ENCODE peak calls at places on chromosome 7, in five cellular contexts. Z, H, V, G and D are unnamed samples.

GRCh38 chr7:152762056-152762455 is 2.5 kb downstream of the ACTR3B start:
- DNase-seq in Z (no peak), H (peak), V (no peak), G (no peak), D (no peak)

GRCh38 chr7:80392229-80393169 is 119.4 kb downstream of the GNAT3 start:
- DNase-seq in Z (no peak), H (no peak), V (no peak), G (no peak), D (no peak)

GRCh38 chr7:109407756-109408155 is 838.1 kb downstream of the DNAJB9 start:
- DNase-seq in Z (no peak), H (no peak), V (no peak), G (no peak), D (no peak)

GRCh38 chr7:129464194-129464593 is 30.0 kb downstream of the STRIP2 start:
- DNase-seq in Z (no peak), H (no peak), V (no peak), G (no peak), D (no peak)

GRCh38 chr7:92963599-92963998 is 127.2 kb upstream of the CDK6 start:
- DNase-seq in Z (no peak), H (no peak), V (no peak), G (no peak), D (no peak)

GRCh38 chr7:47490501-47491265 is 91.2 kb downstream of the TNS3 start:
- DNase-seq in Z (no peak), H (no peak), V (no peak), G (no peak), D (no peak)

GRCh38 chr7:135845415-135846075 is 96.9 kb upstream of the FAM180A start:
- DNase-seq in Z (no peak), H (no peak), V (no peak), G (no peak), D (no peak)

GRCh38 chr7:149172534-149172920 is 22.8 kb upstream of the ZNF282 start:
- DNase-seq in Z (no peak), H (no peak), V (no peak), G (no peak), D (no peak)

GRCh38 chr7:41508755-41509154 is 194.1 kb downstream of the INHBA start:
- DNase-seq in Z (no peak), H (no peak), V (no peak), G (no peak), D (no peak)

GRCh38 chr7:117818241-117818640 is 55.0 kb downstream of the CTTNBP2 start:
- DNase-seq in Z (no peak), H (no peak), V (no peak), G (no peak), D (no peak)

GRCh38 chr7:150953061-150953997 is 24.8 kb downstream of the KCNH2 start:
- DNase-seq in Z (no peak), H (no peak), V (no peak), G (no peak), D (no peak)

GRCh38 chr7:140237390-140237789 is 60.6 kb upstream of the KDM7A start:
- DNase-seq in Z (no peak), H (no peak), V (no peak), G (no peak), D (no peak)

GRCh38 chr7:98802088-98802780 is 67.6 kb downstream of the TMEM130 start:
- DNase-seq in Z (no peak), H (peak), V (no peak), G (no peak), D (no peak)
- H3K27ac ChIP-seq in Z (no peak), H (no peak), V (no peak), G (no peak), D (no peak)

GRCh38 chr7:73999664-74000420 is 28.1 kb upstream of the ELN start:
- DNase-seq in Z (peak), H (peak), V (peak), G (no peak), D (no peak)
- H3K27ac ChIP-seq in Z (peak), H (peak), V (no peak), G (no peak), D (no peak)

DNA sequence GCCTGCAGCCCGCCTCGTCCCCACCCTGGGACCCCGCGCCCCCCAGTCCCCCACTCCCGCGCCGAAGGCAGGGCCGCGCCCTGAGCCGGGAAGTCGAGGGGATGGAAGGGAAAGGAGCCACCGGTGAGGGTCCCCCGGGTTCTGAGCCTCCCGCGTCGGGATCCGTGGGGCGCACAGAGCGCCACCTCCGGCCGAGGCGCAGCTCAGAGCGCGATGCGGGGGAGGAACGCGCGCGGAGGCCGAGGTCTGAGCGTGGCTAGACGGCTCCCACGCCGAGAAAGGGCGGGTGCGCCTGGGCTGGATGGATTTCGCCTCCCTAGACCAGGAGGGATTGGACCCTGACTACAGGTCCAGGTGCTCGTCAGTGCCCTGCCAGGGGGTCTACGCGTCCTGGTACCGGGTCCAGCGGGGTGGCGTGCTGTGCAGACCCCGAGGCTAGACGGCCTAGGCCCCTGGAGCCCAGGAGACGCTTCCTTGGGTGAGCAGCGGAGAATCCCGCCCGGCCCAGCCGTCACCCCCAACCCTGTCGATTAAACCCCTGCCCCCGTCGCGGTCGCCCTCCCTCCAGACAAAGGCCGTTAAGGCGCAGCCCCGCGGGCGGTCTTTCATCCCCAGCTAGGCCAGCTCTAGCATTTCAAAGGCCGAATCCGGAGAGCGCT is 986 bp upstream of the PDGFA start:
- DNase-seq in Z (no peak), H (no peak), V (no peak), G (no peak), D (no peak)
- H3K27ac ChIP-seq in Z (no peak), H (no peak), V (peak), G (peak), D (peak)

GRCh38 chr7:105718511-105718925 is 137.2 kb upstream of the EFCAB10 start:
- DNase-seq in Z (no peak), H (no peak), V (peak), G (no peak), D (no peak)

GRCh38 chr7:105721571-105722104 is 140.3 kb upstream of the EFCAB10 start:
- DNase-seq in Z (no peak), H (no peak), V (no peak), G (no peak), D (no peak)

GRCh38 chr7:105723582-105723981 is 142.3 kb upstream of the EFCAB10 start:
- DNase-seq in Z (peak), H (no peak), V (no peak), G (no peak), D (no peak)

GRCh38 chr7:105719395-105719794 is 138.1 kb upstream of the EFCAB10 start:
- DNase-seq in Z (no peak), H (no peak), V (no peak), G (no peak), D (peak)

DNA sequence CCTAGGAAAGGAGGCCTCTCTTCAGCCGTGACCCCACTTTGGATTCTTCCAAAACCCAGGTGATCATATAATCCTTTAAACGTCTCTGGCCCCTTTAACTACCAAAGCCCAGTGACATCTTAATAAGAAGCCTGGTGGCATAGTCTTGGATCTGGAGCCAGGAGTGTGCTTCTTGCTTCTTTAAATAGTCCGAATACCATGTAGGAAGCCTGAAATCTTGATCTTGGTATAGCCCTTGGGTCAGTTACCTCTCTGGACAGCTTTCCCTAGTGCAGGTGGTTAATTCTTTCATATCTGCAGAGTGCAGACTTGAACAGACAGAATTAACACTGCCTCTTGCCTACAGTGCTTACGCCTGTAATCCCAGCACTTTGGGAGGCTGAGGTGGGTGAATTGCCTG is 138.6 kb upstream of the EFCAB10 start:
- DNase-seq in Z (no peak), H (no peak), V (no peak), G (no peak), D (no peak)
- H3K27ac ChIP-seq in Z (no peak), H (no peak), V (no peak), G (no peak), D (no peak)

GRCh38 chr7:142685877-142686508 is 63.3 kb upstream of the PRSS1 start:
- DNase-seq in Z (no peak), H (no peak), V (no peak), G (no peak), D (no peak)

GRCh38 chr7:142689439-142690168 is 59.7 kb upstream of the PRSS1 start:
- DNase-seq in Z (no peak), H (no peak), V (no peak), G (no peak), D (no peak)

GRCh38 chr7:142693911-142694310 is 55.4 kb upstream of the PRSS1 start:
- DNase-seq in Z (no peak), H (no peak), V (no peak), G (no peak), D (no peak)

GRCh38 chr7:142696456-142697179 is 52.7 kb upstream of the PRSS1 start:
- DNase-seq in Z (no peak), H (no peak), V (no peak), G (no peak), D (no peak)

DNA sequence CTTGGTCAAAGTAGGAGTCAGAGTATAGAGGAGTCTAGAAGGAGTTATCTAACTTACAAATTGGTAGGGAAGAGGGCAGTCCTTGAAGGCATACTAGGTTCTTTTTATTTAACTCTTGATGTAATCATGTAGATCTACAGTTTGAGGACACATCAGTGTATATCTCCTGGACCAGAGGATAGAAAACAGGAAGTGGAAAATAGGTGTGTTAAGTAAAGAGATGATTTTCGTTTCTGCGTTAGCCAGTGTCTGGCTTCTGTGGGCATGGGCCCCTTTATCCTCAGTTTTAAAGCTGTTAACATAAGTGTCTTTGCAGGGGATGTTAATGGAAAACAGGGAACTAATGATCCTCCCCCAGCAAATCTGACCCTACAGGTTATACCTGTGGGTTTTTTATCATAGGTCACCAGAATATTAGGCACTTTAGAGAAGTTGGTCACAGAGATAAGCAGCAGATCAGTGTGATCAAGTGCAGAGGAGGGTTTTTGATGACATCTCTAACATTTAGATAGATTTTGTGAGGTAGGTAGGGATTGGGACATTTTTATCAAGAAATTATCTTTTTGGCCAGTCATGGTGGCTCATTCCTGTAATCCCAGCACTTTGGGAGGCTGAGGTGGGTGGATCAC is 58.6 kb upstream of the PRSS1 start:
- DNase-seq in Z (no peak), H (no peak), V (no peak), G (no peak), D (no peak)
- H3K27ac ChIP-seq in Z (no peak), H (no peak), V (no peak), G (no peak), D (no peak)

DNA sequence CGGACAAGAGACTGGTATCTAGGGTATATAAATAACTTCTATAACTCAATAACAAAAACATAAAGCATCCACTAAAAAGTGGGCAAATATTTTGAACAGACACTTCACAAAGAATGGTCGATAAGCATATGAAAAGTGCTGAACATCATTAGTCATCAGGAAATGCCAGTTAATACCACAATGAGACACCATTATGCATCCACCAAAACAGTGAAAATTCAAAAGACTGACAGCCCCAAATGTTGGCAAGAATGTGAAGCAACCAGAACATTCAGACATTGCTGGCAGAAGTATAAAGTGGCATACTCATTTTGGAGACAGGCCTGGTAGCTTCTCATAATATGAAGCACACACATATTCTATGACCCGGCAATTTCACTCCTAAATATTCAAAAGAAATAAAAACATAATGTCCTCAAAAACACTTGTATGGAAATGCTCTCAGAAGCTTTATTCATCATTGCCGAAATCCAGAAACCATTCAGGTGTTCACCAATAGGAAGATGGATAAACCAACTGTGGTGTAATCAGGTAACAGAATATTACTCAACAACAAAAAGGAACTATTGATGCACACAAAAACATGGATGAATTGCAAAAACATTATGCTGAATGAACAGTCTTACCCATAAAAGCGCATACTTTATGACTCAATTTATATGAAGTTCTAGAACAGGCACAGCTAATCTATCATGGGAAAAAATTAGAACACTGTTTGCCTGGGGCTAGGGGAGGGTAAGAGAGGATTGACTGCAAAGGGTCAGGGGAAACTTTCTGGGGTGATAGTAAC is 26.7 kb upstream of the GSAP start:
- DNase-seq in Z (no peak), H (peak), V (no peak), G (no peak), D (no peak)
- H3K27ac ChIP-seq in Z (no peak), H (peak), V (no peak), G (no peak), D (no peak)

GRCh38 chr7:155230169-155230593 is 67.5 kb upstream of the INSIG1 start:
- DNase-seq in Z (no peak), H (peak), V (no peak), G (peak), D (no peak)
- H3K27ac ChIP-seq in Z (no peak), H (peak), V (no peak), G (no peak), D (no peak)

GRCh38 chr7:29810813-29811482 is 4.6 kb downstream of the WIPF3 start:
- DNase-seq in Z (no peak), H (no peak), V (no peak), G (no peak), D (no peak)

GRCh38 chr7:29809533-29810155 is 3.3 kb downstream of the WIPF3 start:
- DNase-seq in Z (no peak), H (no peak), V (no peak), G (no peak), D (no peak)

GRCh38 chr7:29810297-29810696 is 4.0 kb downstream of the WIPF3 start:
- DNase-seq in Z (no peak), H (no peak), V (no peak), G (no peak), D (no peak)

GRCh38 chr7:29811597-29811996 is 5.3 kb downstream of the WIPF3 start:
- DNase-seq in Z (no peak), H (no peak), V (no peak), G (no peak), D (no peak)

DNA sequence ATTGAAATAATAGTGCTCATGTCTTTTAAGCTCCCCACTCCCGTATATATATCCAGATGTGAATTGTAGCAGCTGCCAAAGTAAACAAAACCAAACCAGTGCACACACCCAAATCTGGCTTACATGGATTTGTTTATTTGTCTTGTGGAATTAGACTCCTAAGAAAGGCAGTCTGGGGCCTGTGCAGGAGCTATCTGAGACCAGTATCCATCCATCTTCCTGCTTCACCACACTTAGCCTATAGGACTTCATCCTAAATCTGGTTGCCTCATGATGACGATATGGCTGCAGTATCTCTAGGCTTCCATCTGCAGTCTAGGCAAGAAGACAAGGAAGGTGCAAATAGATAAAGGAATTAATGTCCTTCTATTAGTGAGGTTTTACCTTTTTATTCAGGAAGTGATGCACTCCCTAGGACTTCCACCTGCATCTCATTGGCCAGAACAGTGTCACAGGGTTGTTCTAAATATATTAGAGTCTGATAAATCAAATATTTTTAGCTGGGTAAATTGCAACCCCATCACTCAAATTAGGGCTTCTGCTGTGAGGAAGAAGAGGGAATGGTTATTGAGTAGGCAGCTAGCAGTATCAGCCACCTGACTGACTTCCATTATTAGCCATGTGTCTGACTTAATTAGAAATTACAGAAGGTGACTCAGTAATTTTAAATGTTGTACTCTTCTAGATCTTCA is 6.0 kb downstream of the WIPF3 start:
- DNase-seq in Z (no peak), H (peak), V (no peak), G (no peak), D (no peak)
- H3K27ac ChIP-seq in Z (peak), H (no peak), V (no peak), G (peak), D (no peak)

GRCh38 chr7:101134399-101134980 is 7.6 kb downstream of the SERPINE1 start:
- DNase-seq in Z (no peak), H (no peak), V (no peak), G (no peak), D (no peak)

GRCh38 chr7:101140746-101141382 is 13.4 kb upstream of the AP1S1 start:
- DNase-seq in Z (no peak), H (no peak), V (no peak), G (no peak), D (no peak)

GRCh38 chr7:101140339-101140699 is 13.4 kb downstream of the SERPINE1 start:
- DNase-seq in Z (no peak), H (no peak), V (no peak), G (no peak), D (no peak)

GRCh38 chr7:101137651-101138148 is 10.8 kb downstream of the SERPINE1 start:
- DNase-seq in Z (no peak), H (no peak), V (no peak), G (no peak), D (no peak)

GRCh38 chr7:101138149-101138870 is 11.4 kb downstream of the SERPINE1 start:
- DNase-seq in Z (peak), H (peak), V (peak), G (peak), D (no peak)
- H3K27ac ChIP-seq in Z (peak), H (peak), V (peak), G (peak), D (peak)

GRCh38 chr7:20217193-20217948 is at the start of gene MACC1:
- DNase-seq in Z (no peak), H (no peak), V (peak), G (no peak), D (no peak)

GRCh38 chr7:20219446-20220292 is 2.5 kb upstream of the MACC1 start:
- DNase-seq in Z (no peak), H (peak), V (peak), G (peak), D (peak)

GRCh38 chr7:20216637-20217036 is 547 bp downstream of the MACC1 start:
- DNase-seq in Z (no peak), H (no peak), V (no peak), G (no peak), D (no peak)

GRCh38 chr7:20219062-20219445 is 1.9 kb upstream of the MACC1 start:
- DNase-seq in Z (no peak), H (no peak), V (no peak), G (no peak), D (no peak)

GRCh38 chr7:20218261-20218660 is 1.1 kb upstream of the MACC1 start:
- DNase-seq in Z (no peak), H (no peak), V (no peak), G (no peak), D (no peak)
- H3K27ac ChIP-seq in Z (no peak), H (no peak), V (no peak), G (no peak), D (no peak)